ENCODE peak calls at places on chromosomes 7 and 10, in seven cellular contexts. B is substantia nigra; F is activated CD4-positive, alpha-beta T cell treated with anti-CD3 and anti-CD28 coated beads, Interleukin-2, amount 50 U/mL, for 24 hours; S is HEK293T; P is heart left ventricle; A is cardiac fibroblast; N is fibroblast of pulmonary artery. M is an unnamed sample.

GRCh38 chr7:70721500-70721899 is 410.4 kb upstream of the GALNT17 start:
- DNase-seq in B (no peak), F (no peak), S (no peak), P (no peak), A (no peak), N (no peak), M (no peak)

GRCh38 chr7:107327986-107328569 is 141.8 kb upstream of the GPR22 start:
- DNase-seq in B (no peak), F (no peak), S (no peak), P (no peak), A (peak), N (peak), M (peak)

GRCh38 chr10:69649771-69650550 is 19.9 kb downstream of the FAM241B start:
- DNase-seq in B (no peak), F (no peak), S (no peak), P (no peak), A (no peak), N (no peak), M (no peak)

GRCh38 chr10:77773631-77774426 is 136.2 kb upstream of the KCNMA1 start:
- DNase-seq in B (no peak), F (no peak), S (no peak), P (no peak), A (no peak), N (no peak), M (no peak)

GRCh38 chr10:6274504-6274903 is 71.8 kb downstream of the PFKFB3 start:
- DNase-seq in B (no peak), F (no peak), S (no peak), P (no peak), A (no peak), N (no peak), M (no peak)

GRCh38 chr7:51209426-51209825 is 107.2 kb downstream of the COBL start:
- DNase-seq in B (no peak), F (no peak), S (no peak), P (no peak), A (no peak), N (no peak), M (no peak)

GRCh38 chr10:132704008-132704814 is 81.7 kb downstream of the NKX6-2 start:
- DNase-seq in B (no peak), F (no peak), S (no peak), P (peak), A (no peak), N (no peak), M (no peak)

GRCh38 chr10:73998623-73999622 is 1.0 kb downstream of the VCL start:
- DNase-seq in B (peak), F (peak), S (peak), P (peak), A (peak), N (peak), M (peak)

GRCh38 chr7:135998081-135998480 is 20.9 kb upstream of the MTPN start:
- DNase-seq in B (no peak), F (no peak), S (no peak), P (no peak), A (no peak), N (no peak), M (no peak)

GRCh38 chr7:14900051-14900450 is 2.5 kb downstream of the DGKB start:
- DNase-seq in B (no peak), F (no peak), S (no peak), P (no peak), A (peak), N (no peak), M (no peak)

GRCh38 chr7:27952393-27953290 is 212.7 kb downstream of the TAX1BP1 start:
- DNase-seq in B (no peak), F (no peak), S (no peak), P (no peak), A (peak), N (peak), M (peak)

GRCh38 chr7:115731796-115732471 is 298.6 kb downstream of the TFEC start:
- DNase-seq in B (no peak), F (no peak), S (no peak), P (no peak), A (no peak), N (no peak), M (no peak)

GRCh38 chr10:92756233-92757065 is 66.7 kb downstream of the HHEX start:
- DNase-seq in B (no peak), F (no peak), S (peak), P (no peak), A (no peak), N (peak), M (peak)